ENCODE peak calls at places on chromosomes 12 and 14, in nine cellular contexts. One of them, this sample, is unnamed.

GRCh38 chr12:131640436-131640969 is 70.4 kb upstream of the SFSWAP start:
- DNase-seq in ascending aorta: no peak
- DNase-seq in heart left ventricle: no peak
- DNase-seq in fibroblast of mammary gland: no peak
- DNase-seq in tibial artery: no peak
- DNase-seq in dorsolateral prefrontal cortex: no peak
- DNase-seq in cardiac muscle cell: no peak
- DNase-seq in lower leg skin: no peak
- DNase-seq in cardiac fibroblast: no peak
- DNase-seq in this sample: no peak

GRCh38 chr14:50677527-50678063 is 9.5 kb upstream of the SAV1 start:
- DNase-seq in cardiac fibroblast: peak; percentile 78
- DNase-seq in fibroblast of mammary gland: peak; percentile 53
- DNase-seq in dorsolateral prefrontal cortex: no peak
- DNase-seq in tibial artery: no peak
- DNase-seq in cardiac muscle cell: peak; percentile 67
- DNase-seq in lower leg skin: no peak
- DNase-seq in ascending aorta: no peak
- DNase-seq in heart left ventricle: no peak
- DNase-seq in this sample: peak; percentile 57

GRCh38 chr14:62691613-62692489 is 353.4 kb downstream of the KCNH5 start:
- DNase-seq in fibroblast of mammary gland: peak; percentile 92
- DNase-seq in cardiac fibroblast: peak; percentile 98
- DNase-seq in ascending aorta: no peak
- DNase-seq in cardiac muscle cell: peak; percentile 97
- DNase-seq in lower leg skin: peak; percentile 40
- DNase-seq in heart left ventricle: no peak
- DNase-seq in tibial artery: no peak
- DNase-seq in dorsolateral prefrontal cortex: no peak
- DNase-seq in this sample: no peak

GRCh38 chr12:47033081-47033480 is 46.3 kb upstream of the PCED1B start:
- DNase-seq in cardiac muscle cell: peak; percentile 69
- DNase-seq in fibroblast of mammary gland: peak; percentile 33
- DNase-seq in lower leg skin: peak; percentile 33
- DNase-seq in heart left ventricle: no peak
- DNase-seq in ascending aorta: peak; percentile 68
- DNase-seq in dorsolateral prefrontal cortex: no peak
- DNase-seq in tibial artery: peak; percentile 83
- DNase-seq in cardiac fibroblast: peak; percentile 57
- DNase-seq in this sample: no peak

GRCh38 chr12:100718212-100718611 is 76.4 kb upstream of the ANO4 start:
- DNase-seq in lower leg skin: no peak
- DNase-seq in tibial artery: no peak
- DNase-seq in cardiac muscle cell: peak; percentile 40
- DNase-seq in cardiac fibroblast: peak; percentile 26
- DNase-seq in heart left ventricle: no peak
- DNase-seq in dorsolateral prefrontal cortex: no peak
- DNase-seq in fibroblast of mammary gland: peak; percentile 24
- DNase-seq in ascending aorta: no peak
- DNase-seq in this sample: no peak

GRCh38 chr14:70640938-70641547 is 673 bp upstream of the TTC9 start:
- DNase-seq in cardiac fibroblast: peak; percentile 55
- DNase-seq in dorsolateral prefrontal cortex: peak; percentile 38
- DNase-seq in heart left ventricle: peak; percentile 62
- DNase-seq in lower leg skin: no peak
- DNase-seq in ascending aorta: no peak
- DNase-seq in tibial artery: no peak
- DNase-seq in fibroblast of mammary gland: peak; percentile 34
- DNase-seq in cardiac muscle cell: peak; percentile 22
- DNase-seq in this sample: peak; percentile 88

GRCh38 chr14:33986804-33987203 is 35.9 kb upstream of the EGLN3 start:
- DNase-seq in cardiac muscle cell: peak; percentile 91
- DNase-seq in lower leg skin: no peak
- DNase-seq in heart left ventricle: no peak
- DNase-seq in ascending aorta: no peak
- DNase-seq in fibroblast of mammary gland: peak; percentile 89
- DNase-seq in dorsolateral prefrontal cortex: no peak
- DNase-seq in tibial artery: no peak
- DNase-seq in cardiac fibroblast: peak; percentile 89
- DNase-seq in this sample: peak; percentile 12

GRCh38 chr12:111084605-111085004 is 164.2 kb upstream of the MYL2 start:
- DNase-seq in tibial artery: no peak
- DNase-seq in cardiac fibroblast: no peak
- DNase-seq in dorsolateral prefrontal cortex: no peak
- DNase-seq in heart left ventricle: no peak
- DNase-seq in ascending aorta: no peak
- DNase-seq in fibroblast of mammary gland: no peak
- DNase-seq in cardiac muscle cell: no peak
- DNase-seq in lower leg skin: no peak
- DNase-seq in this sample: no peak

GRCh38 chr14:104145826-104146642 is 7.6 kb downstream of the KIF26A start:
- DNase-seq in heart left ventricle: peak; percentile 30
- DNase-seq in dorsolateral prefrontal cortex: no peak
- DNase-seq in cardiac fibroblast: no peak
- DNase-seq in lower leg skin: no peak
- DNase-seq in tibial artery: peak; percentile 62
- DNase-seq in cardiac muscle cell: no peak
- DNase-seq in ascending aorta: peak; percentile 54
- DNase-seq in fibroblast of mammary gland: no peak
- DNase-seq in this sample: no peak

GRCh38 chr12:47408171-47408871 is 297.5 kb downstream of the RPAP3 start:
- DNase-seq in lower leg skin: no peak
- DNase-seq in heart left ventricle: no peak
- DNase-seq in dorsolateral prefrontal cortex: no peak
- DNase-seq in tibial artery: no peak
- DNase-seq in ascending aorta: no peak
- DNase-seq in cardiac muscle cell: no peak
- DNase-seq in cardiac fibroblast: peak; percentile 20
- DNase-seq in fibroblast of mammary gland: no peak
- DNase-seq in this sample: peak; percentile 62

GRCh38 chr14:24279301-24280186 is 8.1 kb upstream of the RABGGTA start:
- DNase-seq in fibroblast of mammary gland: peak; percentile 6
- DNase-seq in lower leg skin: no peak
- DNase-seq in heart left ventricle: no peak
- DNase-seq in ascending aorta: no peak
- DNase-seq in cardiac muscle cell: no peak
- DNase-seq in tibial artery: no peak
- DNase-seq in cardiac fibroblast: peak; percentile 20
- DNase-seq in dorsolateral prefrontal cortex: no peak
- DNase-seq in this sample: peak; percentile 77

GRCh38 chr14:45089813-45090212 is 5.9 kb downstream of the PRPF39 start:
- DNase-seq in fibroblast of mammary gland: peak; percentile 76
- DNase-seq in cardiac muscle cell: peak; percentile 6
- DNase-seq in cardiac fibroblast: peak; percentile 57
- DNase-seq in heart left ventricle: no peak
- DNase-seq in tibial artery: no peak
- DNase-seq in ascending aorta: no peak
- DNase-seq in dorsolateral prefrontal cortex: no peak
- DNase-seq in lower leg skin: no peak
- DNase-seq in this sample: peak; percentile 70

GRCh38 chr12:119694111-119694510 is 26.2 kb downstream of the PRKAB1 start:
- DNase-seq in tibial artery: no peak
- DNase-seq in cardiac fibroblast: no peak
- DNase-seq in cardiac muscle cell: no peak
- DNase-seq in lower leg skin: no peak
- DNase-seq in fibroblast of mammary gland: no peak
- DNase-seq in heart left ventricle: no peak
- DNase-seq in ascending aorta: no peak
- DNase-seq in dorsolateral prefrontal cortex: no peak
- DNase-seq in this sample: no peak

GRCh38 chr12:119693511-119693910 is 25.6 kb downstream of the PRKAB1 start:
- DNase-seq in cardiac fibroblast: no peak
- DNase-seq in dorsolateral prefrontal cortex: no peak
- DNase-seq in tibial artery: peak; percentile 15
- DNase-seq in lower leg skin: no peak
- DNase-seq in fibroblast of mammary gland: peak; percentile 27
- DNase-seq in cardiac muscle cell: no peak
- DNase-seq in heart left ventricle: no peak
- DNase-seq in ascending aorta: no peak
- DNase-seq in this sample: no peak

GRCh38 chr12:119693006-119693405 is 25.1 kb downstream of the PRKAB1 start:
- DNase-seq in dorsolateral prefrontal cortex: no peak
- DNase-seq in heart left ventricle: no peak
- DNase-seq in lower leg skin: no peak
- DNase-seq in fibroblast of mammary gland: peak; percentile 97
- DNase-seq in cardiac fibroblast: peak; percentile 77
- DNase-seq in ascending aorta: no peak
- DNase-seq in cardiac muscle cell: peak; percentile 98
- DNase-seq in tibial artery: peak; percentile 64
- DNase-seq in this sample: no peak

GRCh38 chr12:119696943-119697342 is 29.0 kb downstream of the PRKAB1 start:
- DNase-seq in tibial artery: peak; percentile 28
- DNase-seq in fibroblast of mammary gland: no peak
- DNase-seq in heart left ventricle: no peak
- DNase-seq in dorsolateral prefrontal cortex: no peak
- DNase-seq in lower leg skin: no peak
- DNase-seq in cardiac muscle cell: no peak
- DNase-seq in cardiac fibroblast: no peak
- DNase-seq in ascending aorta: no peak
- DNase-seq in this sample: no peak

GRCh38 chr12:119695034-119695433 is 27.1 kb downstream of the PRKAB1 start:
- DNase-seq in cardiac fibroblast: peak; percentile 27
- DNase-seq in lower leg skin: no peak
- DNase-seq in ascending aorta: no peak
- DNase-seq in cardiac muscle cell: peak; percentile 19
- DNase-seq in heart left ventricle: no peak
- DNase-seq in dorsolateral prefrontal cortex: no peak
- DNase-seq in tibial artery: peak; percentile 7
- DNase-seq in fibroblast of mammary gland: no peak
- DNase-seq in this sample: no peak
- TF ChIP-seq CTCF in cardiac fibroblast: peak; percentile 56
- TF ChIP-seq CTCF in lower leg skin: no peak
- TF ChIP-seq CTCF in ascending aorta: no peak
- TF ChIP-seq CTCF in cardiac muscle cell: peak; percentile 73
- TF ChIP-seq CTCF in heart left ventricle: peak; percentile 35
- TF ChIP-seq CTCF in dorsolateral prefrontal cortex: peak; percentile 46
- TF ChIP-seq CTCF in tibial artery: no peak
- TF ChIP-seq CTCF in fibroblast of mammary gland: peak; percentile 46
- TF ChIP-seq CTCF in this sample: peak; percentile 30

GRCh38 chr14:74612346-74613021 is 447 bp upstream of the LTBP2 start:
- DNase-seq in heart left ventricle: peak; percentile 90
- DNase-seq in fibroblast of mammary gland: peak; percentile 72
- DNase-seq in dorsolateral prefrontal cortex: peak; percentile 42
- DNase-seq in cardiac fibroblast: peak; percentile 85
- DNase-seq in tibial artery: peak; percentile 89
- DNase-seq in lower leg skin: no peak
- DNase-seq in cardiac muscle cell: peak; percentile 85
- DNase-seq in ascending aorta: peak; percentile 92
- DNase-seq in this sample: peak; percentile 83

GRCh38 chr14:74609721-74610120 is 2.3 kb downstream of the LTBP2 start:
- DNase-seq in heart left ventricle: no peak
- DNase-seq in cardiac muscle cell: no peak
- DNase-seq in dorsolateral prefrontal cortex: no peak
- DNase-seq in cardiac fibroblast: peak; percentile 51
- DNase-seq in tibial artery: no peak
- DNase-seq in fibroblast of mammary gland: peak; percentile 40
- DNase-seq in ascending aorta: no peak
- DNase-seq in lower leg skin: no peak
- DNase-seq in this sample: no peak

GRCh38 chr14:74610199-74610865 is 1.7 kb downstream of the LTBP2 start:
- DNase-seq in ascending aorta: no peak
- DNase-seq in tibial artery: peak; percentile 65
- DNase-seq in fibroblast of mammary gland: no peak
- DNase-seq in cardiac muscle cell: no peak
- DNase-seq in heart left ventricle: no peak
- DNase-seq in lower leg skin: no peak
- DNase-seq in dorsolateral prefrontal cortex: no peak
- DNase-seq in cardiac fibroblast: no peak
- DNase-seq in this sample: no peak

GRCh38 chr14:74611672-74612345 is at the start of gene LTBP2:
- DNase-seq in lower leg skin: no peak
- DNase-seq in cardiac fibroblast: peak; percentile 71
- DNase-seq in ascending aorta: no peak
- DNase-seq in heart left ventricle: no peak
- DNase-seq in cardiac muscle cell: peak; percentile 42
- DNase-seq in tibial artery: peak; percentile 72
- DNase-seq in fibroblast of mammary gland: peak; percentile 51
- DNase-seq in dorsolateral prefrontal cortex: no peak
- DNase-seq in this sample: no peak

DNA sequence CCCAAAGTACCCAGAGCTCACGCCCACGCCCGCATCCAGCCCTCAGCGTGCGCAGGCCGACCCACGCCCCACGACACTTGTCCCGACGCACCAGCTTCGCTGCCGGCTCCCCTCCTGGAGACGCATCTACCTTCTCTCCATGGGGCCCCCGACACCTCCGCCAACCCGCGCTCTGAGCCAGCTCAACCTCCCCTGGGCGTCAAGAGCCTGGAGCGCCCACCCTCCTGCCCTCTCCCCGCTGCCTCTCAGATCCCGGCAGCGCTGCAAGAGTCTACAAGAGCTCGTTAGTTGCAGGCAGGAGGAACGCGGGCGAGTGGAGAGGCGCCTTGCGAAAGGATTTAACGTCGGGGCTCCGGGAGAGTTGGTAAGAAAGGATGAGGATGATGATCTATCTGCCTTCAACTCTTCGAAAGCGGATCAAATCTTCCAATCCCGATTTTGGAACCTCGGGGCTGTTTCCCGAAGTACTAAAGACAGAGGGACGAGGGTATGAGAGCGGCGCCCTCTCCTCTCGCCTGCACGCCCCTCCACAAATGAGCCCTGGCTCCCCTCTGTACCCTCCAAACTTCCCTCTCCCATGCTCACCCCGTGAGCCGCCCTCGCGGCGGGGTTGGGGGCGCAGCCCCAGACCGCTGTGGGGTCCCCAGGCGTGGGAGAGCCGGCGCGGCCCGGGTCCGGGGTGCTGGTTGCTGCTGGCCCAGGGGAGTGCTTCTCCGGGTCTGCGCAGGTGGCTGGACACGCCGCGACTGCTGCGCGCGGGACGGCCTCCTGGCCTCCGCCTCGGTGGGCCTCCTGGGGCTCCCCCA is 968 bp downstream of the LTBP2 start:
- DNase-seq in cardiac muscle cell: peak; percentile 61
- DNase-seq in tibial artery: peak; percentile 71
- DNase-seq in ascending aorta: no peak
- DNase-seq in cardiac fibroblast: peak; percentile 52
- DNase-seq in heart left ventricle: no peak
- DNase-seq in lower leg skin: no peak
- DNase-seq in dorsolateral prefrontal cortex: no peak
- DNase-seq in fibroblast of mammary gland: peak; percentile 45
- DNase-seq in this sample: no peak
- H3K4me3 ChIP-seq in cardiac muscle cell: peak overlapping the region; percentile 67
- H3K4me3 ChIP-seq in tibial artery: peak overlapping the region; percentile 77
- H3K4me3 ChIP-seq in ascending aorta: peak overlapping the region; percentile 53
- H3K4me3 ChIP-seq in cardiac fibroblast: peak overlapping the region; percentile 64
- H3K4me3 ChIP-seq in heart left ventricle: peak overlapping the region; percentile 56
- H3K4me3 ChIP-seq in lower leg skin: peak overlapping the region; percentile 54
- H3K4me3 ChIP-seq in dorsolateral prefrontal cortex: no peak overlapping the region
- H3K4me3 ChIP-seq in fibroblast of mammary gland: peak overlapping the region; percentile 64
- H3K4me3 ChIP-seq in this sample: no peak overlapping the region

GRCh38 chr14:99698642-99699041 is 14.5 kb downstream of the CYP46A1 start:
- DNase-seq in tibial artery: no peak
- DNase-seq in ascending aorta: no peak
- DNase-seq in heart left ventricle: no peak
- DNase-seq in dorsolateral prefrontal cortex: no peak
- DNase-seq in cardiac muscle cell: peak; percentile 31
- DNase-seq in cardiac fibroblast: peak; percentile 14
- DNase-seq in fibroblast of mammary gland: peak; percentile 35
- DNase-seq in lower leg skin: no peak
- DNase-seq in this sample: no peak
- TF ChIP-seq CTCF in tibial artery: no peak
- TF ChIP-seq CTCF in ascending aorta: no peak
- TF ChIP-seq CTCF in heart left ventricle: no peak
- TF ChIP-seq CTCF in dorsolateral prefrontal cortex: no peak
- TF ChIP-seq CTCF in cardiac muscle cell: no peak
- TF ChIP-seq CTCF in cardiac fibroblast: no peak
- TF ChIP-seq CTCF in fibroblast of mammary gland: no peak
- TF ChIP-seq CTCF in lower leg skin: no peak
- TF ChIP-seq CTCF in this sample: no peak

GRCh38 chr12:64036414-64036813 is 185.7 kb downstream of the KICS2 start:
- DNase-seq in tibial artery: no peak
- DNase-seq in dorsolateral prefrontal cortex: no peak
- DNase-seq in fibroblast of mammary gland: no peak
- DNase-seq in lower leg skin: no peak
- DNase-seq in cardiac muscle cell: no peak
- DNase-seq in cardiac fibroblast: peak; percentile 28
- DNase-seq in ascending aorta: no peak
- DNase-seq in heart left ventricle: no peak
- DNase-seq in this sample: no peak
- H3K4me3 ChIP-seq in tibial artery: no peak overlapping the region
- H3K4me3 ChIP-seq in dorsolateral prefrontal cortex: no peak overlapping the region
- H3K4me3 ChIP-seq in fibroblast of mammary gland: no peak overlapping the region
- H3K4me3 ChIP-seq in lower leg skin: no peak overlapping the region
- H3K4me3 ChIP-seq in cardiac muscle cell: no peak overlapping the region
- H3K4me3 ChIP-seq in cardiac fibroblast: no peak overlapping the region
- H3K4me3 ChIP-seq in ascending aorta: no peak overlapping the region
- H3K4me3 ChIP-seq in heart left ventricle: no peak overlapping the region
- H3K4me3 ChIP-seq in this sample: no peak overlapping the region